ENCODE peak calls at places on chromosomes 12 and 14, in five cellular contexts. One of them, this sample, is unnamed. For H3K4me1, the result is how much of the 10 kb centered on the place peaks cover.

GRCh38 chr12:12903642-12904609 is 12.6 kb downstream of the GPRC5A start:
- DNase-seq in heart right ventricle: no peak
- DNase-seq in hepatocyte: peak
- DNase-seq in gastrocnemius medialis: no peak
- DNase-seq in vagina: no peak
- DNase-seq in this sample: no peak

GRCh38 chr12:113422030-113422900 is at the start of gene SDSL:
- DNase-seq in gastrocnemius medialis: peak
- DNase-seq in vagina: no peak
- DNase-seq in heart right ventricle: peak
- DNase-seq in hepatocyte: peak
- DNase-seq in this sample: peak

GRCh38 chr12:46585854-46586621 is 213.5 kb upstream of the SLC38A2 start:
- DNase-seq in hepatocyte: peak
- DNase-seq in gastrocnemius medialis: no peak
- DNase-seq in vagina: no peak
- DNase-seq in heart right ventricle: no peak
- DNase-seq in this sample: no peak

GRCh38 chr12:110050927-110051326 is 2.6 kb upstream of the C12orf76 start:
- DNase-seq in heart right ventricle: no peak
- DNase-seq in hepatocyte: no peak
- DNase-seq in gastrocnemius medialis: no peak
- DNase-seq in vagina: no peak
- DNase-seq in this sample: no peak

GRCh38 chr14:74019743-74020142 is 594 bp downstream of the BBOF1 start:
- DNase-seq in hepatocyte: peak
- DNase-seq in vagina: no peak
- DNase-seq in gastrocnemius medialis: no peak
- DNase-seq in heart right ventricle: no peak
- DNase-seq in this sample: no peak

GRCh38 chr12:94690199-94690695 is 39.9 kb upstream of the TMCC3 start:
- DNase-seq in hepatocyte: peak
- DNase-seq in heart right ventricle: no peak
- DNase-seq in vagina: no peak
- DNase-seq in gastrocnemius medialis: no peak
- DNase-seq in this sample: no peak

GRCh38 chr14:87896393-87897380 is 96.3 kb downstream of the GALC start:
- DNase-seq in hepatocyte: peak
- DNase-seq in heart right ventricle: no peak
- DNase-seq in gastrocnemius medialis: no peak
- DNase-seq in vagina: no peak
- DNase-seq in this sample: no peak

GRCh38 chr12:52530366-52530765 is 10.2 kb upstream of the KRT5 start:
- DNase-seq in vagina: no peak
- DNase-seq in heart right ventricle: no peak
- DNase-seq in hepatocyte: no peak
- DNase-seq in gastrocnemius medialis: no peak
- DNase-seq in this sample: no peak

GRCh38 chr14:26323781-26324363 is 274.0 kb downstream of the NOVA1 start:
- DNase-seq in heart right ventricle: no peak
- DNase-seq in vagina: no peak
- DNase-seq in gastrocnemius medialis: no peak
- DNase-seq in hepatocyte: no peak
- DNase-seq in this sample: no peak

GRCh38 chr12:123041811-123042655 is 61.6 kb downstream of the ARL6IP4 start:
- DNase-seq in vagina: no peak
- DNase-seq in hepatocyte: peak
- DNase-seq in heart right ventricle: no peak
- DNase-seq in gastrocnemius medialis: no peak
- DNase-seq in this sample: no peak

GRCh38 chr12:6957741-6958608 is 6.8 kb downstream of the PTPN6 start:
- DNase-seq in hepatocyte: no peak
- DNase-seq in gastrocnemius medialis: no peak
- DNase-seq in heart right ventricle: no peak
- DNase-seq in vagina: no peak
- DNase-seq in this sample: no peak
- H3K4me1 ChIP-seq in hepatocyte: under half
- H3K4me1 ChIP-seq in gastrocnemius medialis: under half
- H3K4me1 ChIP-seq in heart right ventricle: half or more
- H3K4me1 ChIP-seq in vagina: under half
- H3K4me1 ChIP-seq in this sample: under half

DNA sequence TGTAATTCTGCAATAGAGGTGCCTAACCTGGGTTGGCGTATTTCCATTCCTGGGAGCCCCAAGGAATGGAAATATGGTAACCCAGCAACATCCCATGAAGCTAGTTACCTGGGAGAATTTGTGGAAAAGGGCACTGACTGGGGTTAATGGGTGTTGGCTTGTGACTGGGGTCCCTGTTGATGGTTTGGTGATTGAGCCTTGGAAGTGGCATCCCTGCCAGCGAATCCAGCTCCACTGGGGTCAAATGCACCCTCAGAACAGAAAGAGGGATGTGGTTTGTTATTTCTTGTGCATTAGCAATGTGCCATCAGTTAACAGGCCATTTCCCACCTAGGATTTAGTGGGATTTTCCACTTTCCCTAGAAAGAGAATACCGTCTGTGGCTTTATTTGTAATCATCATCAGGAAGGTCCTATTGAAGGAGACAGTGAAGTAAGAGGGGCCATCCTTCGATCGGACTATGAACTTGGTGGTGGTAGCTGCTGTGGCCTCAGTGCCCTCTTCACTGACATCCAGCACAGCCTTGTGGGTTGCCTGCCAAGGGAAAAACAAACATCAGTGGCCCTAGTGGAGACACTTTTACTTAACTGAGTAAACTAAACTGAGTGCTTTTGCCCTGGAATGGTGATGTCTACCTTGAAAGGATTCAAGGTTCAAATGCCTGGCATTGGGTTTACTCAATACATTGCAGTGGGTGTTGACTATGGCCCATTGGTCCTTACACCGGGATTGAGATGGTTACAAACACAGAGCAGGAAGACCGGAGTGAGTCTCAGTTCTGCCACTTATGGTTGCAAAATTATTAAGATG is 10.4 kb upstream of the SERPINA11 start:
- DNase-seq in heart right ventricle: no peak
- DNase-seq in gastrocnemius medialis: no peak
- DNase-seq in hepatocyte: no peak
- DNase-seq in vagina: no peak
- DNase-seq in this sample: no peak
- H3K27ac ChIP-seq in heart right ventricle: no peak
- H3K27ac ChIP-seq in gastrocnemius medialis: no peak
- H3K27ac ChIP-seq in hepatocyte: no peak
- H3K27ac ChIP-seq in vagina: no peak
- H3K27ac ChIP-seq in this sample: no peak

GRCh38 chr14:90549794-90550591 is 153.2 kb downstream of the CALM1 start:
- DNase-seq in vagina: no peak
- DNase-seq in gastrocnemius medialis: no peak
- DNase-seq in hepatocyte: no peak
- DNase-seq in heart right ventricle: no peak
- DNase-seq in this sample: no peak
- H3K4me1 ChIP-seq in vagina: under half
- H3K4me1 ChIP-seq in gastrocnemius medialis: under half
- H3K4me1 ChIP-seq in hepatocyte: under half
- H3K4me1 ChIP-seq in heart right ventricle: under half
- H3K4me1 ChIP-seq in this sample: under half

GRCh38 chr14:103372552-103373304 is 12.5 kb upstream of the MARK3 start:
- DNase-seq in gastrocnemius medialis: no peak
- DNase-seq in vagina: no peak
- DNase-seq in hepatocyte: peak
- DNase-seq in heart right ventricle: no peak
- DNase-seq in this sample: no peak
- H3K27ac ChIP-seq in gastrocnemius medialis: no peak
- H3K27ac ChIP-seq in vagina: no peak
- H3K27ac ChIP-seq in hepatocyte: no peak
- H3K27ac ChIP-seq in heart right ventricle: no peak
- H3K27ac ChIP-seq in this sample: no peak

GRCh38 chr12:89826468-89826867 is 117.8 kb upstream of the ATP2B1 start:
- DNase-seq in heart right ventricle: no peak
- DNase-seq in gastrocnemius medialis: no peak
- DNase-seq in hepatocyte: no peak
- DNase-seq in vagina: no peak
- DNase-seq in this sample: no peak
- H3K4me1 ChIP-seq in heart right ventricle: under half
- H3K4me1 ChIP-seq in gastrocnemius medialis: under half
- H3K4me1 ChIP-seq in hepatocyte: under half
- H3K4me1 ChIP-seq in vagina: under half
- H3K4me1 ChIP-seq in this sample: under half

GRCh38 chr12:14654842-14655241 is 41.6 kb downstream of the GUCY2C start:
- DNase-seq in gastrocnemius medialis: no peak
- DNase-seq in vagina: no peak
- DNase-seq in heart right ventricle: no peak
- DNase-seq in hepatocyte: no peak
- DNase-seq in this sample: no peak
- H3K27ac ChIP-seq in gastrocnemius medialis: no peak
- H3K27ac ChIP-seq in vagina: no peak
- H3K27ac ChIP-seq in heart right ventricle: no peak
- H3K27ac ChIP-seq in hepatocyte: no peak
- H3K27ac ChIP-seq in this sample: no peak

DNA sequence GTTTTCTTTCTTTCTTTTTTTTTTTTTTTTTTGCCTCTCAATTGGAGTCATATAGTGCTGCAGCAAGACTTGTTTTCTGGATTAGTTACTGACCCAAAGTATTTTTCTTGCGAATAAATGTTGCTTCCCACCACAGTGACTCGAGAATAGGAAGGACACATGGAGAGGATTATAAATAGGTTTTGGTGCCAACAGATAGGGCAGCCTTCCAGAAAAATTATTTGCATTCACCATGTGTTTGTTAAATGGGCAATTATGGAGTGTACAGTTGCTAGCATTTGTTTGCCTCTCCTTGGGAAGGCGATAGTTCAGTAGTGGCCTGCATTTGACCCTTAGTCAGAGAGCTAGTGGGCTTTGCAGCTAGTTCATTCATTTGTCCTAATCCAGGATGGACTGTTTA is 67.3 kb downstream of the CHST11 start:
- DNase-seq in heart right ventricle: no peak
- DNase-seq in gastrocnemius medialis: no peak
- DNase-seq in vagina: no peak
- DNase-seq in hepatocyte: no peak
- DNase-seq in this sample: no peak
- H3K4me1 ChIP-seq in heart right ventricle: half or more
- H3K4me1 ChIP-seq in gastrocnemius medialis: under half
- H3K4me1 ChIP-seq in vagina: under half
- H3K4me1 ChIP-seq in hepatocyte: under half
- H3K4me1 ChIP-seq in this sample: under half

GRCh38 chr14:61616524-61617185 is 78.7 kb upstream of the HIF1A start:
- DNase-seq in heart right ventricle: no peak
- DNase-seq in gastrocnemius medialis: no peak
- DNase-seq in vagina: no peak
- DNase-seq in hepatocyte: no peak
- DNase-seq in this sample: no peak
- H3K27ac ChIP-seq in heart right ventricle: no peak
- H3K27ac ChIP-seq in gastrocnemius medialis: no peak
- H3K27ac ChIP-seq in vagina: no peak
- H3K27ac ChIP-seq in hepatocyte: peak
- H3K27ac ChIP-seq in this sample: no peak

This sample was measured in psoas muscle.